ENCODE peak calls at places on chromosome 21, in eight cellular contexts. One of them, this sample, is unnamed.
A peak's percentile ranks its signal among the peaks of the same experiment; 100 is the strongest.

GRCh38 chr21:42688841-42689371 is 35.5 kb downstream of the PDE9A start:
- ATAC-seq in Panc1: no peak
- ATAC-seq in HepG2: peak; percentile 60
- ATAC-seq in upper lobe of left lung: peak; percentile 34
- ATAC-seq in HCT116: no peak
- ATAC-seq in GM12878: no peak
- ATAC-seq in K562: peak; percentile 96
- ATAC-seq in GM23338: peak; percentile 34
- ATAC-seq in this sample: no peak

GRCh38 chr21:28439246-28439645 is 553.4 kb downstream of the LTN1 start:
- ATAC-seq in GM12878: no peak
- ATAC-seq in upper lobe of left lung: no peak
- ATAC-seq in HCT116: no peak
- ATAC-seq in Panc1: no peak
- ATAC-seq in GM23338: no peak
- ATAC-seq in K562: no peak
- ATAC-seq in HepG2: no peak
- ATAC-seq in this sample: no peak

GRCh38 chr21:42047821-42048613 is 23.1 kb upstream of the UMODL1 start:
- ATAC-seq in GM23338: no peak
- ATAC-seq in HCT116: no peak
- ATAC-seq in Panc1: no peak
- ATAC-seq in GM12878: peak; percentile 56
- ATAC-seq in HepG2: no peak
- ATAC-seq in K562: no peak
- ATAC-seq in upper lobe of left lung: no peak
- ATAC-seq in this sample: peak; percentile 81

GRCh38 chr21:42621166-42621827 is 32.1 kb upstream of the PDE9A start:
- ATAC-seq in GM23338: peak; percentile 21
- ATAC-seq in Panc1: no peak
- ATAC-seq in HCT116: no peak
- ATAC-seq in upper lobe of left lung: no peak
- ATAC-seq in HepG2: peak; percentile 54
- ATAC-seq in GM12878: no peak
- ATAC-seq in K562: peak; percentile 59
- ATAC-seq in this sample: no peak

GRCh38 chr21:27277122-27277521 is 310.2 kb upstream of the ADAMTS5 start:
- ATAC-seq in Panc1: no peak
- ATAC-seq in HepG2: no peak
- ATAC-seq in GM12878: no peak
- ATAC-seq in GM23338: no peak
- ATAC-seq in upper lobe of left lung: no peak
- ATAC-seq in K562: no peak
- ATAC-seq in HCT116: no peak
- ATAC-seq in this sample: no peak

GRCh38 chr21:17777321-17777720 is 41.8 kb downstream of the C21orf91 start:
- ATAC-seq in GM23338: no peak
- ATAC-seq in K562: no peak
- ATAC-seq in HepG2: no peak
- ATAC-seq in GM12878: no peak
- ATAC-seq in upper lobe of left lung: no peak
- ATAC-seq in HCT116: no peak
- ATAC-seq in Panc1: no peak
- ATAC-seq in this sample: no peak

GRCh38 chr21:33802458-33802857 is 113.1 kb downstream of the ATP5PO start:
- ATAC-seq in Panc1: no peak
- ATAC-seq in K562: no peak
- ATAC-seq in upper lobe of left lung: no peak
- ATAC-seq in HepG2: no peak
- ATAC-seq in GM23338: no peak
- ATAC-seq in HCT116: no peak
- ATAC-seq in GM12878: no peak
- ATAC-seq in this sample: no peak

GRCh38 chr21:15441060-15441493 is 288.7 kb upstream of the USP25 start:
- ATAC-seq in HepG2: peak; percentile 73
- ATAC-seq in upper lobe of left lung: no peak
- ATAC-seq in Panc1: no peak
- ATAC-seq in GM12878: peak; percentile 13
- ATAC-seq in K562: no peak
- ATAC-seq in GM23338: peak; percentile 13
- ATAC-seq in HCT116: no peak
- ATAC-seq in this sample: no peak

GRCh38 chr21:29080454-29080930 is 7.0 kb upstream of the CCT8 start:
- ATAC-seq in GM23338: no peak
- ATAC-seq in GM12878: no peak
- ATAC-seq in HepG2: peak; percentile 42
- ATAC-seq in K562: no peak
- ATAC-seq in upper lobe of left lung: no peak
- ATAC-seq in HCT116: no peak
- ATAC-seq in Panc1: no peak
- ATAC-seq in this sample: no peak

GRCh38 chr21:46594276-46594675 is 10.6 kb downstream of the S100B start:
- ATAC-seq in HCT116: no peak
- ATAC-seq in Panc1: no peak
- ATAC-seq in GM23338: no peak
- ATAC-seq in GM12878: no peak
- ATAC-seq in HepG2: no peak
- ATAC-seq in K562: no peak
- ATAC-seq in upper lobe of left lung: no peak
- ATAC-seq in this sample: no peak

GRCh38 chr21:43754948-43755781 is 20.9 kb downstream of the CSTB start:
- ATAC-seq in Panc1: peak; percentile 15
- ATAC-seq in upper lobe of left lung: no peak
- ATAC-seq in HepG2: no peak
- ATAC-seq in GM23338: no peak
- ATAC-seq in K562: peak; percentile 71
- ATAC-seq in GM12878: peak; percentile 54
- ATAC-seq in HCT116: peak; percentile 43
- ATAC-seq in this sample: no peak

GRCh38 chr21:44982558-44983244 is 42.9 kb downstream of the SLX9 start:
- ATAC-seq in upper lobe of left lung: no peak
- ATAC-seq in GM23338: no peak
- ATAC-seq in HepG2: peak; percentile 4
- ATAC-seq in Panc1: peak; percentile 42
- ATAC-seq in GM12878: no peak
- ATAC-seq in K562: no peak
- ATAC-seq in HCT116: no peak
- ATAC-seq in this sample: peak; percentile 22
- TF ChIP-seq POLR2AphosphoS5 in upper lobe of left lung: no peak
- TF ChIP-seq POLR2AphosphoS5 in GM23338: no peak
- TF ChIP-seq POLR2AphosphoS5 in HepG2: no peak
- TF ChIP-seq POLR2AphosphoS5 in Panc1: no peak
- TF ChIP-seq POLR2AphosphoS5 in GM12878: no peak
- TF ChIP-seq POLR2AphosphoS5 in K562: no peak
- TF ChIP-seq POLR2AphosphoS5 in HCT116: no peak
- TF ChIP-seq POLR2AphosphoS5 in this sample: peak; percentile 71

DNA sequence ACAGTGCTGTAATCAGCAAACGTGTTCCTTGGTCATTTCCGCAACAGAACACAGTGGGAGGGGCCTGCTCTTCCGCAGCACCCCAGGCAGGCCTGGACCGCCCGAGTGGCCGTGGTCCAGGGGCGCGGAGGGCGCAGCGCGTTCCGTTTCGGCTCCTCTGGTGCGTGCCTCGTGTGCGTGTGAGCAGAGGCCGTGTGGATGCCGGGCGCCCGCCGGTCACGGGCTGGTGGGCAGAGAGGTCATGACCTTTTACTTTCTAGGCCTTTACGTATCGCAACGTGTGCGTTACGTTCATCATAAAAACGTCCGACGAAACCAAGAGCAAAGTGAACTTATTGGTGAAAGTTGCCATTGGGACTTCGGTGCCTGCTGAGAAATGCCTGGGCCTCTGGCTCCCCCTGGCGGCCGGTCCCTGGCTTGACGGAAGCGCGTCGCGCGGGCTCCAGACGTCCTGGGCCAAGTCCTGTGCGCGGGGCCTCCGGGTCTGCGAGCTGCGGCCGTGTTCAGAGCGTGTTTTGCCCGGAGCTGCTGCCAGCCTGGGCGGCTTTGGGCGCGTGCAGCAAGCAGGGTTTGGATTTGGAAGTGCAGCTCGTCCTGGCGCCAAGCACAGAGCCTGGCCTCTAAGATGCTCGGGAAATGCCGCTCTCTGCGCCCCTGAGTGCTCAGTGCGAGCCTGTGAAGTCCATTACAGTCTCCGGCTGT is 34.4 kb downstream of the COL18A1 start:
- ATAC-seq in upper lobe of left lung: peak; percentile 87
- ATAC-seq in HCT116: peak; percentile 95
- ATAC-seq in Panc1: peak; percentile 67
- ATAC-seq in K562: peak; percentile 98
- ATAC-seq in GM23338: peak; percentile 91
- ATAC-seq in GM12878: peak; percentile 98
- ATAC-seq in HepG2: peak; percentile 75
- ATAC-seq in this sample: peak; percentile 90
- TF ChIP-seq POLR2AphosphoS5 in upper lobe of left lung: peak; percentile 80
- TF ChIP-seq POLR2AphosphoS5 in HCT116: no peak
- TF ChIP-seq POLR2AphosphoS5 in Panc1: no peak
- TF ChIP-seq POLR2AphosphoS5 in K562: no peak
- TF ChIP-seq POLR2AphosphoS5 in GM23338: no peak
- TF ChIP-seq POLR2AphosphoS5 in GM12878: no peak
- TF ChIP-seq POLR2AphosphoS5 in HepG2: no peak
- TF ChIP-seq POLR2AphosphoS5 in this sample: peak; percentile 56

GRCh38 chr21:39451332-39452206 is at the start of gene SH3BGR:
- ATAC-seq in GM12878: no peak
- ATAC-seq in Panc1: no peak
- ATAC-seq in HepG2: peak; percentile 36
- ATAC-seq in K562: peak; percentile 94
- ATAC-seq in upper lobe of left lung: peak; percentile 94
- ATAC-seq in GM23338: peak; percentile 95
- ATAC-seq in HCT116: peak; percentile 80
- ATAC-seq in this sample: peak; percentile 84
- TF ChIP-seq POLR2AphosphoS5 in GM12878: no peak
- TF ChIP-seq POLR2AphosphoS5 in Panc1: no peak
- TF ChIP-seq POLR2AphosphoS5 in HepG2: no peak
- TF ChIP-seq POLR2AphosphoS5 in K562: no peak
- TF ChIP-seq POLR2AphosphoS5 in upper lobe of left lung: no peak
- TF ChIP-seq POLR2AphosphoS5 in GM23338: no peak
- TF ChIP-seq POLR2AphosphoS5 in HCT116: no peak
- TF ChIP-seq POLR2AphosphoS5 in this sample: peak; percentile 35

DNA sequence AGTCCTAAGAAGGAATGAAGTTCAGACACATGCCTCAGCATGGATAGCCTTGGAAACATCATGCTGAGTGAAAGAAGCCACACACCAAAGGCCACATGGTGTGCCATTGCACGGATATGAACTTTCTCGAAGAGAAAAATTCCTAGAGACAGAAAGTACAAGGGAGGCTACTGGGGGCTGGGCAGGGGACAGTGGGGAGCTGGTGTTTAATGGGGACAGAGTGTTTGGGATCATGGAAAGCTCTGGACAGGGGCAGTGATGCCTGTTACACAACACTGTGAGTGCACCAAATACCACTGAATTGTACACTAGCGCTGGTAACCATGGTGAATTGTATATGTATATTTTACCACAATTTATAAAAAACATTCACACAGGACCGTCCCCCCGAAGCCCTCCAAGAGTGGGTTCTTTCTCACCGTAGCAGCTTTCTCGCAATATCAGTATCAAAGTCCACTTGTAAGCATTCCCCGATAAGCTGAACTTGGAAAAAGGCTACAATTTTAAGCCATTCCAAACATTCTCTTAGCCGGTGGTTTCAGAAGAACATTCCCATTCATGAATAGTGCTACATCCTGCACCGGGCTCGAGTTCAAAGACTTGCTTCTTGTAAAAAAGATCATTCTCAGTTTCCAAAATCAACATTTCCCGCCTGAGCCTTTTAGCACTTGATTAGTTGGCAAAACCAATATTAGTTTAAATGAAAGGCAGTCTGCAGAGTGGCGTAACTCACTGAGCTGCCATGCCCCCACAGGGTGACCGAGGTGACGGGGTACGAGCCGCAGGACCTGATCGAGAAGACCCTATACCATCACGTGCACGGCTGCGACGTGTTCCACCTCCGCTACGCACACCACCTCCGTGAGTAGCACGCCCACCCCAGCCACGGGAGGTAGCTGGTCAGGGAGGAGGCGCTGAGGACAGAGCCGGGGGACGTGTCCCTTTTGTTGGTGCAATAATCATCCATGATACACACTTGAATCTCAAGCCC is 31.7 kb downstream of the SIM2 start:
- ATAC-seq in K562: no peak
- ATAC-seq in Panc1: no peak
- ATAC-seq in GM12878: no peak
- ATAC-seq in GM23338: no peak
- ATAC-seq in upper lobe of left lung: no peak
- ATAC-seq in HepG2: peak; percentile 77
- ATAC-seq in HCT116: no peak
- ATAC-seq in this sample: no peak
- TF ChIP-seq POLR2AphosphoS5 in K562: no peak
- TF ChIP-seq POLR2AphosphoS5 in Panc1: no peak
- TF ChIP-seq POLR2AphosphoS5 in GM12878: no peak
- TF ChIP-seq POLR2AphosphoS5 in GM23338: no peak
- TF ChIP-seq POLR2AphosphoS5 in upper lobe of left lung: no peak
- TF ChIP-seq POLR2AphosphoS5 in HepG2: no peak
- TF ChIP-seq POLR2AphosphoS5 in HCT116: no peak
- TF ChIP-seq POLR2AphosphoS5 in this sample: no peak

DNA sequence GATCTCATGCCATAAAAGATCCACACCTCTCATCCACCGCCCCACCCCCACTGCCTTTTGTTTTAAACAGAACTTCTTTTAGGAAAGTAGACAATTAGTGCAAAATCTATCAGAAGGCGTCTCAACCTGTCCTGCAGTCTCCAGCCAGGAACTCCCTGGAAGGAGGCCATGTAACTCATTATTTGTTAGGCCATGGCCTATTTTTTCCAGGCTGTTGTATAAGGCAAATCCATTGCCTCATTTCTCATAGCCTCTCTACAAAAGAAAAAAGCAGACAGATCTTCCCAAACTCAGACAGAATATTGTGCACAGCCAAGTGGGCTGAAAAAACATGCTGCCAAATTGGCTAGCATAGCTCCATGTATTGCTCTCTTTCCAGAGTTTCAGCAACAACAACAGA is 770.7 kb upstream of the CXADR start:
- ATAC-seq in HCT116: no peak
- ATAC-seq in Panc1: no peak
- ATAC-seq in GM12878: no peak
- ATAC-seq in GM23338: no peak
- ATAC-seq in HepG2: no peak
- ATAC-seq in K562: no peak
- ATAC-seq in upper lobe of left lung: no peak
- ATAC-seq in this sample: peak; percentile 84
- TF ChIP-seq POLR2AphosphoS5 in HCT116: no peak
- TF ChIP-seq POLR2AphosphoS5 in Panc1: no peak
- TF ChIP-seq POLR2AphosphoS5 in GM12878: no peak
- TF ChIP-seq POLR2AphosphoS5 in GM23338: no peak
- TF ChIP-seq POLR2AphosphoS5 in HepG2: no peak
- TF ChIP-seq POLR2AphosphoS5 in K562: no peak
- TF ChIP-seq POLR2AphosphoS5 in upper lobe of left lung: no peak
- TF ChIP-seq POLR2AphosphoS5 in this sample: peak; percentile 47

DNA sequence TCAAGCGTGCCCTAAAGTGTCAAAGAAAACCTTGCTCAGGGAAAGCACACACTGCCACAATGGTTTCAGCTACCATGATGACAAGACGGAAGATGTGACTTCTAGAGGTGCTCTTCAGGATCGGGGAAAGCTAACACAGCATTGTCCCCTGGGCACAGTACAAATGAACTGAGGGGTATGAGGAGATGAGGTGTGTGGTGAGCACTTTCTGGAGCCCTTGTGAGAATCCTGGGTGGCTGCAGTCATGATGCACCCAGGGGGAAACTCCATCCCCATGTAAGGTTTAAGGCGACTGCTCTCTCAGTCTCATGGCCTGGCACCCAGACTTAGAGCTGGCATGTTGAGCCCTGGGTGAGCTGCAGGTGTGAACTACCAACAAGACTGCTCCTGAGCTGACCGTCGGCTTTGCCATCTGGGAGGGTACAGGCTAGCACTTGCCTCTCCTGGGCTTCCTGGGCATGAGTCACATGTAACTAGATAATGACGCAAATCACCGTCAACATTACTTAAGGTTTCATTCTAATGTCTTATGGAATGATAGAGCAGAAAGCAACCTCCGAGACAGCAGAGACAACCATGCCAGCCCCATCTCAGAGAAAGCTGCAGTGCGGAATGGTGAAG is 144.6 kb downstream of the CLIC6 start:
- ATAC-seq in GM12878: no peak
- ATAC-seq in HCT116: no peak
- ATAC-seq in GM23338: no peak
- ATAC-seq in HepG2: no peak
- ATAC-seq in Panc1: no peak
- ATAC-seq in upper lobe of left lung: no peak
- ATAC-seq in K562: no peak
- ATAC-seq in this sample: no peak
- TF ChIP-seq POLR2AphosphoS5 in GM12878: no peak
- TF ChIP-seq POLR2AphosphoS5 in HCT116: no peak
- TF ChIP-seq POLR2AphosphoS5 in GM23338: no peak
- TF ChIP-seq POLR2AphosphoS5 in HepG2: no peak
- TF ChIP-seq POLR2AphosphoS5 in Panc1: no peak
- TF ChIP-seq POLR2AphosphoS5 in upper lobe of left lung: no peak
- TF ChIP-seq POLR2AphosphoS5 in K562: no peak
- TF ChIP-seq POLR2AphosphoS5 in this sample: no peak